ENCODE peak calls at places on chromosome 22, in seven cellular contexts. H, T, N, A, S, B and F are unnamed samples.

GRCh38 chr22:20021196-20022181 is 579 bp downstream of the TANGO2 start:
- DNase-seq in H (no peak), T (peak), N (peak), A (no peak), S (peak), B (peak), F (peak)

GRCh38 chr22:31940506-31940905 is 3.8 kb upstream of the YWHAH start:
- DNase-seq in H (no peak), T (no peak), N (no peak), A (no peak), S (no peak), B (no peak), F (no peak)

GRCh38 chr22:21865041-21865440 is 2.4 kb downstream of the MAPK1 start:
- DNase-seq in H (no peak), T (no peak), N (peak), A (no peak), S (no peak), B (no peak), F (peak)

GRCh38 chr22:19776433-19777031 is 16.0 kb downstream of the TBX1 start:
- DNase-seq in H (no peak), T (no peak), N (peak), A (no peak), S (no peak), B (no peak), F (no peak)

GRCh38 chr22:44229809-44230208 is 49.1 kb downstream of the PARVG start:
- DNase-seq in H (no peak), T (no peak), N (no peak), A (no peak), S (no peak), B (no peak), F (no peak)

GRCh38 chr22:29313126-29314071 is 2.1 kb downstream of the RASL10A start:
- DNase-seq in H (no peak), T (peak), N (no peak), A (peak), S (peak), B (no peak), F (no peak)

GRCh38 chr22:23305321-23305910 is 125.1 kb downstream of the BCR start:
- DNase-seq in H (no peak), T (no peak), N (no peak), A (no peak), S (no peak), B (peak), F (peak)

GRCh38 chr22:31603574-31603973 is 58.4 kb downstream of the PISD start:
- DNase-seq in H (no peak), T (no peak), N (no peak), A (no peak), S (no peak), B (no peak), F (peak)

GRCh38 chr22:40022536-40023225 is 27.9 kb downstream of the FAM83F start:
- DNase-seq in H (no peak), T (no peak), N (no peak), A (no peak), S (no peak), B (no peak), F (no peak)

GRCh38 chr22:26362471-26362870 is 66.6 kb upstream of the ASPHD2 start:
- DNase-seq in H (no peak), T (no peak), N (no peak), A (no peak), S (no peak), B (no peak), F (no peak)

GRCh38 chr22:45090364-45090960 is 73.3 kb upstream of the NUP50 start:
- DNase-seq in H (no peak), T (peak), N (no peak), A (peak), S (no peak), B (no peak), F (no peak)

GRCh38 chr22:48146426-48146825 is 1384.0 kb downstream of the TBC1D22A start:
- DNase-seq in H (no peak), T (no peak), N (no peak), A (no peak), S (no peak), B (no peak), F (peak)

GRCh38 chr22:32764330-32765116 is 37.0 kb upstream of the TIMP3 start:
- DNase-seq in H (no peak), T (peak), N (peak), A (peak), S (no peak), B (no peak), F (peak)

GRCh38 chr22:42996646-42997365 is 18.1 kb downstream of the PACSIN2 start:
- DNase-seq in H (no peak), T (no peak), N (no peak), A (no peak), S (peak), B (no peak), F (no peak)

GRCh38 chr22:31969789-31970489 is 25.6 kb downstream of the YWHAH start:
- DNase-seq in H (no peak), T (peak), N (peak), A (peak), S (peak), B (peak), F (peak)

GRCh38 chr22:18955696-18956095 is 19.6 kb upstream of the PRODH start:
- DNase-seq in H (no peak), T (no peak), N (no peak), A (no peak), S (peak), B (peak), F (no peak)

GRCh38 chr22:25208328-25208727 is 8.7 kb downstream of the CRYBB3 start:
- DNase-seq in H (no peak), T (no peak), N (no peak), A (no peak), S (no peak), B (no peak), F (no peak)

GRCh38 chr22:27262371-27262770 is 539.2 kb downstream of the MN1 start:
- DNase-seq in H (no peak), T (no peak), N (no peak), A (no peak), S (no peak), B (no peak), F (no peak)

GRCh38 chr22:27576815-27577564 is 224.6 kb downstream of the MN1 start:
- DNase-seq in H (no peak), T (no peak), N (no peak), A (no peak), S (no peak), B (no peak), F (no peak)

GRCh38 chr22:31830721-31831070 is 76.9 kb downstream of the DEPDC5 start:
- DNase-seq in H (no peak), T (no peak), N (no peak), A (no peak), S (no peak), B (no peak), F (no peak)

GRCh38 chr22:30609260-30610185 is 2.5 kb downstream of the TCN2 start:
- DNase-seq in H (peak), T (peak), N (peak), A (peak), S (no peak), B (no peak), F (peak)

GRCh38 chr22:25186140-25186539 is 13.5 kb upstream of the CRYBB3 start:
- DNase-seq in H (no peak), T (no peak), N (no peak), A (no peak), S (no peak), B (no peak), F (no peak)

GRCh38 chr22:30985561-30986208 is 16.6 kb downstream of the TUG1 start:
- DNase-seq in H (no peak), T (no peak), N (no peak), A (no peak), S (no peak), B (no peak), F (no peak)

GRCh38 chr22:29706493-29706892 is 13.3 kb upstream of the CABP7 start:
- DNase-seq in H (no peak), T (no peak), N (no peak), A (no peak), S (no peak), B (no peak), F (no peak)

GRCh38 chr22:23534201-23534850 is 45.8 kb downstream of the IGLL1 start:
- DNase-seq in H (no peak), T (no peak), N (no peak), A (no peak), S (no peak), B (peak), F (no peak)

GRCh38 chr22:21444701-21445436 is 22.3 kb upstream of the TMEM191C start:
- DNase-seq in H (no peak), T (no peak), N (no peak), A (no peak), S (no peak), B (peak), F (peak)

GRCh38 chr22:32571764-32572163 is 97.2 kb downstream of the FBXO7 start:
- DNase-seq in H (no peak), T (no peak), N (no peak), A (no peak), S (no peak), B (no peak), F (peak)

GRCh38 chr22:28718044-28718443 is 23.6 kb downstream of the CHEK2 start:
- DNase-seq in H (no peak), T (no peak), N (no peak), A (no peak), S (no peak), B (no peak), F (no peak)

GRCh38 chr22:20456064-20456721 is 18.6 kb upstream of the SCARF2 start:
- DNase-seq in H (peak), T (peak), N (peak), A (peak), S (peak), B (peak), F (peak)

GRCh38 chr22:31081963-31082605 is 966 bp downstream of the SMTN start:
- DNase-seq in H (no peak), T (peak), N (no peak), A (no peak), S (no peak), B (no peak), F (peak)

GRCh38 chr22:33597274-33597985 is 322.8 kb downstream of the LARGE1 start:
- DNase-seq in H (no peak), T (no peak), N (no peak), A (no peak), S (no peak), B (no peak), F (peak)

GRCh38 chr22:43891360-43892182 is at the start of gene PNPLA5:
- DNase-seq in H (no peak), T (no peak), N (no peak), A (no peak), S (no peak), B (no peak), F (no peak)

GRCh38 chr22:35312198-35313059 is 12.7 kb downstream of the TOM1 start:
- DNase-seq in H (no peak), T (peak), N (no peak), A (no peak), S (peak), B (peak), F (peak)

GRCh38 chr22:30826670-30827355 is 132.1 kb downstream of the OSBP2 start:
- DNase-seq in H (no peak), T (no peak), N (no peak), A (no peak), S (no peak), B (no peak), F (peak)

GRCh38 chr22:44683237-44683636 is 18.8 kb upstream of the PRR5 start:
- DNase-seq in H (peak), T (no peak), N (no peak), A (no peak), S (no peak), B (no peak), F (no peak)

GRCh38 chr22:20211997-20212753 is 55.9 kb downstream of the RTN4R start:
- DNase-seq in H (no peak), T (peak), N (peak), A (no peak), S (peak), B (peak), F (no peak)

GRCh38 chr22:19289475-19290161 is 1.9 kb downstream of the CLTCL1 start:
- DNase-seq in H (no peak), T (no peak), N (peak), A (no peak), S (no peak), B (no peak), F (no peak)

GRCh38 chr22:44668190-44668885 is 33.7 kb upstream of the PRR5 start:
- DNase-seq in H (no peak), T (no peak), N (no peak), A (no peak), S (no peak), B (no peak), F (no peak)

GRCh38 chr22:30680998-30681770 is 13.5 kb upstream of the OSBP2 start:
- DNase-seq in H (no peak), T (no peak), N (no peak), A (no peak), S (no peak), B (no peak), F (no peak)

GRCh38 chr22:20135846-20136602 is 4.4 kb downstream of the ZDHHC8 start:
- DNase-seq in H (no peak), T (no peak), N (no peak), A (no peak), S (no peak), B (no peak), F (no peak)

GRCh38 chr22:46996595-46997310 is 234.3 kb downstream of the TBC1D22A start:
- DNase-seq in H (no peak), T (no peak), N (peak), A (peak), S (peak), B (no peak), F (peak)
- TF ChIP-seq CTCF in H (peak), T (no peak), N (peak), A (peak), S (peak), B (peak), F (no peak)

GRCh38 chr22:37570661-37570976 is 9.3 kb downstream of the LGALS2 start:
- DNase-seq in H (no peak), T (no peak), N (no peak), A (no peak), S (no peak), B (no peak), F (no peak)

GRCh38 chr22:37569009-37569920 is 9.0 kb downstream of the CDC42EP1 start:
- DNase-seq in H (no peak), T (peak), N (peak), A (no peak), S (peak), B (peak), F (no peak)

GRCh38 chr22:37571258-37571991 is 8.5 kb downstream of the LGALS2 start:
- DNase-seq in H (no peak), T (no peak), N (no peak), A (peak), S (peak), B (no peak), F (no peak)

GRCh38 chr22:37568448-37569008 is 8.2 kb downstream of the CDC42EP1 start:
- DNase-seq in H (no peak), T (no peak), N (no peak), A (no peak), S (peak), B (no peak), F (no peak)

GRCh38 chr22:37569921-37570660 is 9.8 kb downstream of the LGALS2 start:
- DNase-seq in H (no peak), T (peak), N (no peak), A (no peak), S (peak), B (peak), F (no peak)
- TF ChIP-seq POLR2A in H (no peak), T (peak), N (peak), A (no peak), S (peak), B (peak), F (no peak)

GRCh38 chr22:36334081-36334831 is 53.5 kb downstream of the MYH9 start:
- DNase-seq in H (no peak), T (peak), N (peak), A (peak), S (peak), B (no peak), F (no peak)
- TF ChIP-seq CTCF in H (no peak), T (no peak), N (peak), A (no peak), S (peak), B (no peak), F (no peak)

GRCh38 chr22:49503321-49503720 is 324.4 kb downstream of the BRD1 start:
- DNase-seq in H (peak), T (no peak), N (no peak), A (no peak), S (no peak), B (no peak), F (no peak)

GRCh38 chr22:49500942-49501395 is 326.7 kb downstream of the BRD1 start:
- DNase-seq in H (no peak), T (no peak), N (no peak), A (no peak), S (no peak), B (no peak), F (no peak)

GRCh38 chr22:49500076-49500460 is 327.6 kb downstream of the BRD1 start:
- DNase-seq in H (no peak), T (no peak), N (no peak), A (no peak), S (no peak), B (no peak), F (no peak)

GRCh38 chr22:49503896-49504521 is 323.7 kb downstream of the BRD1 start:
- DNase-seq in H (peak), T (no peak), N (no peak), A (no peak), S (no peak), B (peak), F (peak)

DNA sequence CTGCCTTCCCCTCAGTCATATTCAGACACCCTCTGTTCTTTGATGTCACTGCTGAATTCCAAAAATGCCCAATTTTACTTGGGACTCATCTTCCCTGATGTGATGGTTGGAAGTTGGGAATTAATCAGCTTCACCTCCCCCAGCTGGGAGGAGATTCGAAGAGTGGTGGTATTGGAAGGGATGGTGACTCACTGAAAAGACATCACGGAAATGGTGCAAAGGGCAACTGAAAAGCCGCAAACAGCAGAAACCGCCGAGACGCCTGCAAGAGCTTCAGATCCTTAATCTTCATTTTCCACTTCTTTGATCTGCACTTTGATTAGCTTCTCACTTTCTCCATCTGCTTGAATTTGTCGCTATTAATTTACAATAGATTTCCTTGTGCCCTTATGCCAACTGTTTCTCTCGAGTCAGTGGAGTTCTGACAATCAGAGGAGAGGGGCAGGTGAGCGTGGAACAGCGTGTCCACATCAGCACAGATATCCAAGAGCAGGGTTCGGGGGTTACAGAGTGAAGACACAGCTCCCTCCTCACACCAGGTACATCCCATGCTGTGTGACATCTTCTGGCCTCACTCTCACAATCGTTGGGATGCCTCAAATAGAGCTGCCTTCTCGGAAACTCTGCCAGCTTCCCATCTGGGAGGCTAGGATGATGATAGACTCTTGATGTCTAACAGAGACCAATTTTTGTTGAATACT is 325.4 kb downstream of the BRD1 start:
- DNase-seq in H (no peak), T (no peak), N (no peak), A (peak), S (no peak), B (peak), F (peak)
- TF ChIP-seq POLR2A in H (no peak), T (no peak), N (no peak), A (no peak), S (no peak), B (no peak), F (no peak)

GRCh38 chr22:41528132-41528766 is 16.0 kb downstream of the POLR3H start:
- DNase-seq in H (no peak), T (no peak), N (no peak), A (no peak), S (no peak), B (no peak), F (no peak)
- TF ChIP-seq CTCF in H (no peak), T (no peak), N (no peak), A (no peak), S (no peak), B (no peak), F (no peak)

GRCh38 chr22:17706451-17706900 is 67.8 kb downstream of the BID start:
- DNase-seq in H (peak), T (peak), N (peak), A (peak), S (no peak), B (peak), F (peak)
- TF ChIP-seq POLR2A in H (no peak), T (peak), N (no peak), A (no peak), S (no peak), B (peak), F (no peak)

GRCh38 chr22:46099740-46100139 is 50.6 kb upstream of the PPARA start:
- DNase-seq in H (no peak), T (no peak), N (no peak), A (no peak), S (no peak), B (no peak), F (no peak)
- TF ChIP-seq CTCF in H (no peak), T (no peak), N (no peak), A (no peak), S (no peak), B (no peak), F (no peak)

DNA sequence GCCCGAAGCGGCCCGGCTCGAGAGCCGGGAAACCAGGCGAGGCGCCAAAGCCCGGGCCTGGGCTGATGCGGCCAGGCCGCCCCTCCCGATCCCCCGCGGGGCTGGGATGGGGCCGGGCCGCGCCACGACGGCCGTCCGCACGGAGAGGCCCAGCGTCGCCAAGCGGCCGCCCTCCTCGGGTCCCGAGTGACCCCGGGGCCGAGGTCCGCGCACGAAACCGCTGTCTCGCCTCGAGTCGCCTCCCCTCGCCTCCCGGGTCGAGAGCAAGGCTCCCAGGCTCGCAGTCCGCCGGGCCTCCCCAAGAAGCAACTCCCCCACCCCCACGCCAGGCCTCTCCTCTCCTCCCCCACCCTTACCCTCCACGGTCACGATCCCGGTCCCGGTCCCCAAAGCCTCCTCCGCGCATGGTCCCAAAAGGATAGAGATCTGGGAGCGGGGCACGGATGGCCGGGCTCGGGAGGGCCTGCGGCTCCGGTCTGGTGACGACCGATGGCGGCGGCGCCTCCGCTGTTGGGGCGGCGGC is 455 bp downstream of the DDX17 start:
- DNase-seq in H (no peak), T (peak), N (peak), A (peak), S (peak), B (peak), F (peak)
- TF ChIP-seq POLR2A in H (peak), T (no peak), N (no peak), A (peak), S (peak), B (no peak), F (peak)